ENCODE peak calls at places on chromosome 14, in five cellular contexts. One of them, this sample, is unnamed.

GRCh38 chr14:69854598-69854997 is 24.6 kb upstream of the SMOC1 start:
- DNase-seq in K562: no peak
- DNase-seq in GM12878: no peak
- DNase-seq in H1: no peak
- DNase-seq in HepG2: no peak
- DNase-seq in this sample: no peak

GRCh38 chr14:101123639-101124525 is 220.4 kb upstream of the RTL1 start:
- DNase-seq in K562: no peak
- DNase-seq in GM12878: no peak
- DNase-seq in H1: no peak
- DNase-seq in HepG2: no peak
- DNase-seq in this sample: peak

GRCh38 chr14:23512156-23512555 is 39.4 kb downstream of the ZFHX2 start:
- DNase-seq in K562: no peak
- DNase-seq in GM12878: no peak
- DNase-seq in H1: no peak
- DNase-seq in HepG2: no peak
- DNase-seq in this sample: peak

GRCh38 chr14:87955501-87955900 is 37.5 kb downstream of the GALC start:
- DNase-seq in K562: no peak
- DNase-seq in GM12878: no peak
- DNase-seq in H1: no peak
- DNase-seq in HepG2: no peak
- DNase-seq in this sample: no peak

GRCh38 chr14:68824517-68825347 is 31.9 kb upstream of the ZFP36L1 start:
- DNase-seq in K562: peak
- DNase-seq in GM12878: no peak
- DNase-seq in H1: peak
- DNase-seq in HepG2: peak
- DNase-seq in this sample: peak

GRCh38 chr14:81386379-81386778 is 13.7 kb downstream of the STON2 start:
- DNase-seq in K562: no peak
- DNase-seq in GM12878: no peak
- DNase-seq in H1: no peak
- DNase-seq in HepG2: no peak
- DNase-seq in this sample: no peak

GRCh38 chr14:75334191-75335051 is 55.8 kb downstream of the FOS start:
- DNase-seq in K562: no peak
- DNase-seq in GM12878: peak
- DNase-seq in H1: no peak
- DNase-seq in HepG2: no peak
- DNase-seq in this sample: no peak

GRCh38 chr14:102507026-102507860 is 2.3 kb downstream of the ANKRD9 start:
- DNase-seq in K562: no peak
- DNase-seq in GM12878: no peak
- DNase-seq in H1: no peak
- DNase-seq in HepG2: no peak
- DNase-seq in this sample: no peak

GRCh38 chr14:60977848-60978247 is 3.0 kb downstream of the TRMT5 start:
- DNase-seq in K562: no peak
- DNase-seq in GM12878: no peak
- DNase-seq in H1: no peak
- DNase-seq in HepG2: no peak
- DNase-seq in this sample: peak

GRCh38 chr14:101899263-101899662 is 65.1 kb upstream of the DYNC1H1 start:
- DNase-seq in K562: peak
- DNase-seq in GM12878: no peak
- DNase-seq in H1: no peak
- DNase-seq in HepG2: no peak
- DNase-seq in this sample: no peak

GRCh38 chr14:50762001-50762930 is 68.7 kb downstream of the NIN start:
- DNase-seq in K562: peak
- DNase-seq in GM12878: no peak
- DNase-seq in H1: no peak
- DNase-seq in HepG2: no peak
- DNase-seq in this sample: no peak

GRCh38 chr14:65937079-65937803 is 524.7 kb downstream of the FUT8 start:
- DNase-seq in K562: no peak
- DNase-seq in GM12878: no peak
- DNase-seq in H1: no peak
- DNase-seq in HepG2: no peak
- DNase-seq in this sample: no peak

GRCh38 chr14:75812592-75812991 is 151.5 kb downstream of the TTLL5 start:
- DNase-seq in K562: no peak
- DNase-seq in GM12878: no peak
- DNase-seq in H1: no peak
- DNase-seq in HepG2: no peak
- DNase-seq in this sample: no peak

GRCh38 chr14:58533417-58533816 is 104.3 kb upstream of the DACT1 start:
- DNase-seq in K562: no peak
- DNase-seq in GM12878: no peak
- DNase-seq in H1: no peak
- DNase-seq in HepG2: no peak
- DNase-seq in this sample: peak

GRCh38 chr14:69741055-69741454 is 25.9 kb upstream of the SRSF5 start:
- DNase-seq in K562: no peak
- DNase-seq in GM12878: no peak
- DNase-seq in H1: no peak
- DNase-seq in HepG2: peak
- DNase-seq in this sample: no peak

GRCh38 chr14:91835920-91836843 is 31.2 kb downstream of the TC2N start:
- DNase-seq in K562: peak
- DNase-seq in GM12878: no peak
- DNase-seq in H1: peak
- DNase-seq in HepG2: no peak
- DNase-seq in this sample: peak

GRCh38 chr14:99055816-99056215 is 216.2 kb downstream of the BCL11B start:
- DNase-seq in K562: no peak
- DNase-seq in GM12878: no peak
- DNase-seq in H1: no peak
- DNase-seq in HepG2: no peak
- DNase-seq in this sample: no peak

GRCh38 chr14:56854325-56854724 is 44.0 kb upstream of the OTX2 start:
- DNase-seq in K562: no peak
- DNase-seq in GM12878: no peak
- DNase-seq in H1: no peak
- DNase-seq in HepG2: no peak
- DNase-seq in this sample: no peak

GRCh38 chr14:59482471-59483331 is 1.5 kb downstream of the L3HYPDH start:
- DNase-seq in K562: peak
- DNase-seq in GM12878: no peak
- DNase-seq in H1: no peak
- DNase-seq in HepG2: peak
- DNase-seq in this sample: no peak

GRCh38 chr14:74257078-74257987 is 18.1 kb downstream of the VSX2 start:
- DNase-seq in K562: peak
- DNase-seq in GM12878: no peak
- DNase-seq in H1: no peak
- DNase-seq in HepG2: no peak
- DNase-seq in this sample: peak

GRCh38 chr14:88463318-88463717 is 77.9 kb downstream of the SPATA7 start:
- DNase-seq in K562: peak
- DNase-seq in GM12878: no peak
- DNase-seq in H1: no peak
- DNase-seq in HepG2: peak
- DNase-seq in this sample: no peak

GRCh38 chr14:53227154-53227718 is 74.1 kb upstream of the DDHD1 start:
- DNase-seq in K562: no peak
- DNase-seq in GM12878: no peak
- DNase-seq in H1: no peak
- DNase-seq in HepG2: no peak
- DNase-seq in this sample: no peak

GRCh38 chr14:36423430-36423829 is 96.6 kb downstream of the NKX2-1 start:
- DNase-seq in K562: no peak
- DNase-seq in GM12878: no peak
- DNase-seq in H1: no peak
- DNase-seq in HepG2: no peak
- DNase-seq in this sample: no peak
- TF ChIP-seq CHD2 in K562: no peak
- TF ChIP-seq CHD2 in GM12878: no peak
- TF ChIP-seq CHD2 in H1: no peak
- TF ChIP-seq CHD2 in HepG2: no peak
- TF ChIP-seq CHD2 in this sample: no peak

GRCh38 chr14:52015411-52016030 is 26.2 kb downstream of the RTRAF start:
- DNase-seq in K562: peak
- DNase-seq in GM12878: no peak
- DNase-seq in H1: no peak
- DNase-seq in HepG2: peak
- DNase-seq in this sample: peak
- TF ChIP-seq GABPA in K562: no peak
- TF ChIP-seq GABPA in GM12878: no peak
- TF ChIP-seq GABPA in H1: no peak
- TF ChIP-seq GABPA in HepG2: no peak
- TF ChIP-seq GABPA in this sample: no peak

DNA sequence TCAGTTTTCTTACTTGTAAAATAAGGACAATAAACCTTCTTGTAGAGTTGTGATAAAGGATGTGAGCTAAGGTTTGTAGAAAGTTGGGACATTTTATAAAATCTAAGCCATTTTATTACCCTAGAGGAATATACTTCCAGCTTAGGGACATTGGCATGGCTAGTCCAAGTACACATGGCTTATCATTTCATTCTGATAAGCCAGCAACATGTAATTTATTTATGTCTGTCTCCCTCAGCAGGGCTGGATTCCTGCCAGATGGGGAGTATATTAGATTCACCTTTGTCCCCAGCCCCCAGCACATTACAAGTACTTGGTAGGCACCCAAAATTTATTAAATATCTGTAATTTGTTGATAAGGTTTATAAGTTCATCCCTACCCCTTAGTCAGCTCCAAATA is 6.3 kb upstream of the ATG14 start:
- DNase-seq in K562: peak
- DNase-seq in GM12878: no peak
- DNase-seq in H1: no peak
- DNase-seq in HepG2: no peak
- DNase-seq in this sample: peak
- TF ChIP-seq CHD2 in K562: no peak
- TF ChIP-seq CHD2 in GM12878: no peak
- TF ChIP-seq CHD2 in H1: no peak
- TF ChIP-seq CHD2 in HepG2: no peak
- TF ChIP-seq CHD2 in this sample: no peak

GRCh38 chr14:89575386-89576061 is 158.5 kb upstream of the FOXN3 start:
- DNase-seq in K562: no peak
- DNase-seq in GM12878: no peak
- DNase-seq in H1: no peak
- DNase-seq in HepG2: no peak
- DNase-seq in this sample: no peak
- TF ChIP-seq GABPA in K562: no peak
- TF ChIP-seq GABPA in GM12878: no peak
- TF ChIP-seq GABPA in H1: no peak
- TF ChIP-seq GABPA in HepG2: no peak
- TF ChIP-seq GABPA in this sample: no peak

GRCh38 chr14:33762462-33762861 is 188.4 kb downstream of the EGLN3 start:
- DNase-seq in K562: no peak
- DNase-seq in GM12878: no peak
- DNase-seq in H1: no peak
- DNase-seq in HepG2: no peak
- DNase-seq in this sample: no peak
- TF ChIP-seq CHD2 in K562: no peak
- TF ChIP-seq CHD2 in GM12878: no peak
- TF ChIP-seq CHD2 in H1: no peak
- TF ChIP-seq CHD2 in HepG2: no peak
- TF ChIP-seq CHD2 in this sample: no peak

This sample was measured in SK-N-SH.